ENCODE peak calls at places on chromosome 10, in seven cellular contexts. Q is fibroblast of lung, T is GM23248, J is colonic mucosa, D is astrocyte, H is H9, K is HCT116. G is an unnamed sample.

GRCh38 chr10:3047622-3047995 is 19.7 kb upstream of the PFKP start:
- DNase-seq in T (no peak), J (no peak), H (no peak), Q (no peak), D (no peak), K (no peak), G (no peak)

GRCh38 chr10:45560262-45560661 is 112.3 kb downstream of the ZFAND4 start:
- DNase-seq in Q (no peak), D (no peak), T (no peak), H (no peak), J (no peak), K (no peak), G (no peak)

GRCh38 chr10:30705086-30705624 is 75.6 kb upstream of the LYZL2 start:
- DNase-seq in H (no peak), D (no peak), T (no peak), Q (no peak), K (no peak), J (no peak), G (no peak)

GRCh38 chr10:56653289-56653688 is 292.2 kb upstream of the ZWINT start:
- DNase-seq in K (no peak), J (no peak), H (no peak), T (no peak), D (no peak), Q (no peak), G (no peak)

GRCh38 chr10:24884793-24885192 is 67.6 kb downstream of the PRTFDC1 start:
- DNase-seq in Q (no peak), D (no peak), J (no peak), T (no peak), H (peak), K (no peak), G (no peak)

GRCh38 chr10:99276848-99277486 is 41.3 kb upstream of the HPSE2 start:
- DNase-seq in K (peak), Q (peak), T (peak), J (no peak), D (no peak), H (no peak), G (peak)

GRCh38 chr10:44520651-44521050 is 135.8 kb upstream of the CXCL12 start:
- DNase-seq in D (peak), H (no peak), Q (no peak), T (peak), J (no peak), K (no peak), G (no peak)

GRCh38 chr10:25017247-25017590 is 807 bp downstream of the THNSL1 start:
- DNase-seq in J (peak), Q (no peak), T (peak), D (peak), H (no peak), K (no peak), G (peak)

GRCh38 chr10:102393411-102394078 is 2.0 kb upstream of the NFKB2 start:
- DNase-seq in D (no peak), Q (no peak), T (no peak), J (no peak), K (no peak), H (no peak), G (no peak)

GRCh38 chr10:16011548-16011947 is 151.2 kb upstream of the MINDY3 start:
- DNase-seq in T (no peak), K (no peak), H (no peak), J (no peak), D (no peak), Q (no peak), G (no peak)

GRCh38 chr10:71266147-71266917 is 52.7 kb upstream of the SLC29A3 start:
- DNase-seq in J (no peak), D (peak), Q (peak), H (no peak), T (peak), K (no peak), G (peak)

GRCh38 chr10:1559311-1559710 is 178.0 kb downstream of the ADARB2 start:
- DNase-seq in J (no peak), D (no peak), Q (no peak), T (no peak), K (no peak), H (no peak), G (no peak)

GRCh38 chr10:7788640-7789335 is 811 bp downstream of the ATP5F1C start:
- DNase-seq in Q (peak), H (no peak), D (no peak), J (peak), K (no peak), T (peak), G (peak)

GRCh38 chr10:17013131-17013530 is 116.5 kb downstream of the CUBN start:
- DNase-seq in T (no peak), K (no peak), D (no peak), Q (no peak), H (no peak), J (no peak), G (no peak)

GRCh38 chr10:4127518-4128315 is 342.7 kb upstream of the KLF6 start:
- DNase-seq in D (no peak), J (peak), H (no peak), T (no peak), K (no peak), Q (no peak), G (peak)

GRCh38 chr10:132206377-132206745 is 19.6 kb downstream of the DPYSL4 start:
- DNase-seq in K (no peak), D (no peak), J (no peak), T (no peak), H (no peak), Q (no peak), G (no peak)

GRCh38 chr10:42428534-42428933 is 209.8 kb downstream of the ZNF33B start:
- DNase-seq in T (peak), Q (peak), H (no peak), J (no peak), K (peak), D (no peak), G (peak)

GRCh38 chr10:46552526-46553237 is 3.8 kb downstream of the GPRIN2 start:
- DNase-seq in Q (no peak), D (no peak), K (no peak), T (no peak), J (peak), H (no peak), G (no peak)

GRCh38 chr10:62348029-62348428 is 26.1 kb upstream of the ZNF365 start:
- DNase-seq in Q (no peak), H (no peak), K (no peak), D (no peak), T (peak), J (no peak), G (no peak)

GRCh38 chr10:124003481-124004371 is 89.7 kb downstream of the CHST15 start:
- DNase-seq in K (no peak), Q (no peak), D (no peak), T (no peak), J (peak), H (no peak), G (no peak)

GRCh38 chr10:92690211-92691041 is 671 bp downstream of the HHEX start:
- DNase-seq in Q (peak), H (peak), D (peak), K (peak), T (peak), J (peak), G (peak)

GRCh38 chr10:22912763-22913389 is 15.0 kb upstream of the ARMC3 start:
- DNase-seq in T (no peak), J (no peak), D (no peak), K (no peak), Q (no peak), H (no peak), G (no peak)

GRCh38 chr10:129853236-129853946 is 110.7 kb downstream of the EBF3 start:
- DNase-seq in Q (peak), K (no peak), D (no peak), T (peak), J (no peak), H (no peak), G (peak)

GRCh38 chr10:21238044-21238443 is 287.4 kb downstream of the SKIDA1 start:
- DNase-seq in J (no peak), K (peak), D (no peak), T (no peak), H (no peak), Q (no peak), G (no peak)

GRCh38 chr10:968546-969199 is 19.6 kb upstream of the GTPBP4 start:
- DNase-seq in D (peak), T (no peak), J (no peak), H (no peak), Q (no peak), K (no peak), G (no peak)

GRCh38 chr10:62635127-62635526 is 169.4 kb upstream of the ADO start:
- DNase-seq in D (peak), Q (no peak), H (no peak), J (no peak), K (no peak), T (peak), G (no peak)

GRCh38 chr10:11931038-11931437 is 107.9 kb downstream of the PROSER2 start:
- DNase-seq in Q (no peak), D (no peak), K (no peak), J (no peak), T (no peak), H (no peak), G (no peak)

GRCh38 chr10:79049931-79050895 is 18.6 kb upstream of the ZMIZ1 start:
- DNase-seq in Q (no peak), J (peak), D (peak), H (no peak), T (peak), K (no peak), G (peak)

GRCh38 chr10:28906934-28907333 is 229.6 kb downstream of the BAMBI start:
- DNase-seq in Q (peak), D (peak), K (no peak), H (no peak), T (no peak), J (no peak), G (peak)

GRCh38 chr10:51683031-51683830 is 16.2 kb downstream of the CSTF2T start:
- DNase-seq in J (no peak), Q (peak), H (no peak), D (no peak), T (peak), K (no peak), G (peak)

GRCh38 chr10:21173964-21174669 is 277.0 kb upstream of the NEBL start:
- DNase-seq in H (peak), T (peak), J (peak), K (peak), Q (no peak), D (no peak), G (peak)

GRCh38 chr10:110873951-110874350 is 2.2 kb downstream of the PDCD4 start:
- DNase-seq in H (no peak), D (no peak), T (no peak), K (no peak), J (no peak), Q (no peak), G (no peak)

GRCh38 chr10:7797582-7797981 is 9.6 kb downstream of the ATP5F1C start:
- DNase-seq in K (peak), H (no peak), T (peak), Q (peak), D (peak), J (no peak), G (peak)

GRCh38 chr10:31030216-31030615 is 1.4 kb downstream of the ZNF438 start:
- DNase-seq in J (no peak), K (no peak), H (no peak), D (peak), T (peak), Q (no peak), G (no peak)

GRCh38 chr10:89346264-89346971 is 18.6 kb downstream of the IFIT3 start:
- DNase-seq in H (no peak), Q (peak), J (no peak), T (peak), D (no peak), K (no peak), G (peak)

GRCh38 chr10:117543999-117544728 is 1.6 kb downstream of the EMX2 start:
- DNase-seq in D (no peak), Q (no peak), J (no peak), H (peak), T (peak), K (no peak), G (no peak)

GRCh38 chr10:29110172-29110571 is 178.7 kb upstream of the LYZL1 start:
- DNase-seq in T (no peak), J (no peak), Q (no peak), H (no peak), D (no peak), K (no peak), G (no peak)

GRCh38 chr10:122646511-122647382 is 52.9 kb downstream of the C10orf120 start:
- DNase-seq in Q (no peak), H (no peak), T (peak), J (no peak), K (no peak), D (no peak), G (no peak)

DNA sequence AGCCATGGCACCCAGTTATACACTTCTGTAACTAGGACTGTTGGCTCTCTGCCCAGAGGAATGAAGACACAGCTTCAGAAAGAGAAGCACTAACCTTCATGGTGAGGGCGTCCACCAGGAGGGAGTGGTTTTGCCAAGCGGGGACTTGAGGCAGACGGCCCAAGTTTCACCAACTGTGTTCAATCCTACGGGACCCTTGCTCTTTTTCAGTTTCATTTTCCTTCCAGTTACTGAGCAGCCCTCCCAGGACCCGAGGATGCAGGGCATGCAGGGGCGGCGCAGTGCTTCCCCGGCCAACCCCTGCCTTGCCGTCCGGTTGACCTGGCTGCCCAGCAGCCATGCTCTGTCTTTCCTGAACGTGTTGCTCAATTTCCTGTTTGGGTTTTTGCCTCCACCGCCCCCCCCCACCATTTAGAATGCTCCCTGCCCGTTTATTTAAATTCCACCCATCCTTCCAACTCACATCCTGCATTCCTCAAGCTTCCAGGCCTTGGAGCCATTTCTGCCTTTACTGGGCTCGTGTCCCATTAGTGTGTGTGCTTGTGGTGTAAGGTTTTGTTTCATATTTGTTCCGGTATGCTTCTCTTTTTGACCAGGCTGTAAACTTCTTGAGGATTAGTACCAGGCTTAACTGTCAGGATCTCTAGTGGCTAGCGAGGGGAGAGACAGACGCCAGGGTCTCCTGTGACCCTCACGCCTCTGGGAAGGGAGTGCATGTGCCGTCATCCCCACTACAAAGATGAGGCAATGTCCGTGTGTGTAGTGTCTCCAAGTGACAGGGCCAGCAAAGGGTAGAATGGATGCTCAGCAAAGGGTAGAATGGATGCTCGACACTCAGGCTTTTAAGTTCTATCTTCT is 31.6 kb downstream of the IL15RA start:
- DNase-seq in T (peak), D (peak), H (no peak), J (peak), Q (peak), K (no peak), G (peak)
- H3K9ac ChIP-seq in T (peak), D (peak), H (no peak), J (peak), Q (peak), K (no peak), G (peak)

DNA sequence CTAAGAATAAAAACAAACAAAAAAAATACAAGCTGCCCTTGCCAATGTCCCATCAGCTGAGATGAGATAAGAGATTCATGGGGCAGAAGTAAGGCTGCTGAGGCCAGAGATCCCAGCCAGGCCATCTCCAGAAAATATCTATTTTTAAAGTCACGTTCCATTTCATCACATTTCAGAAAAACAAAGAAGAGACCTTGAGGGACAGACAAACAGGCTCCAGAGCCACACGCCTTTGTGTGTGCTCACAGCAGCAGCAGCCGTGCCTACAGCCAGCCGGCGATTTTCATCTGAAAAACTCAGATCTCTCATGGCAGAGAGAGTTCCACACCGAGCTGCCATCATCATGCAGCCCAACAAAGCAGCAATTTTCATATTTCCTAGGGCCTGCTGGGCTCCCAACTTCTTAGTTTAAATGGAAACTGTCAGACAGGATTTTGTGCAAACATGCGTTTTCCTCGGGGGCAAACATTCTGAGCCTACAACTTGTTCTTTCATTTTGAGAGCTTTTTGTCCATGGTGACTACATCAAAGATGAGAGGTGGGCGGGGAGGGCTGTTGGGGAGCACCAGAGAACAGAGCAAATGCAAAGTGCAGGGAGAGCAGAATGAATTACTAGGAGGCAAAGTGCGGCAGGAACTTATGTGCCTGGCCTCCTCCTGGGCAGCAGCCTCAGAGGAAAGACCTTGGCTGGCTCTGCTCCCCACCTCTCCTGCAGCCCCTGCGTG is 38.8 kb downstream of the DLG5 start:
- DNase-seq in T (peak), Q (peak), D (no peak), H (no peak), J (no peak), K (no peak), G (peak)
- H3K9ac ChIP-seq in T (peak), Q (peak), D (peak), H (no peak), J (peak), K (no peak), G (peak)

GRCh38 chr10:34119456-34119855 is 695.6 kb downstream of the PARD3 start:
- DNase-seq in T (no peak), K (no peak), Q (no peak), D (no peak), J (no peak), H (no peak), G (no peak)

GRCh38 chr10:34125702-34126101 is 689.4 kb downstream of the PARD3 start:
- DNase-seq in Q (no peak), J (no peak), T (no peak), H (no peak), K (no peak), D (no peak), G (no peak)

GRCh38 chr10:34124522-34125035 is 690.5 kb downstream of the PARD3 start:
- DNase-seq in T (peak), J (no peak), K (peak), Q (no peak), H (no peak), D (peak), G (no peak)

GRCh38 chr10:34121974-34122282 is 693.2 kb downstream of the PARD3 start:
- DNase-seq in H (no peak), J (no peak), T (peak), Q (peak), K (no peak), D (peak), G (peak)

GRCh38 chr10:34121125-34121973 is 693.7 kb downstream of the PARD3 start:
- DNase-seq in H (no peak), K (no peak), J (no peak), D (no peak), T (no peak), Q (no peak), G (peak)
- H3K9ac ChIP-seq in H (no peak), K (no peak), J (no peak), D (peak), T (no peak), Q (no peak), G (no peak)

GRCh38 chr10:95711492-95711891 is 17.8 kb upstream of the TCTN3 start:
- DNase-seq in D (no peak), H (no peak), Q (no peak), K (no peak), T (no peak), J (no peak), G (no peak)

GRCh38 chr10:95706573-95706972 is 12.8 kb upstream of the TCTN3 start:
- DNase-seq in D (no peak), Q (no peak), J (no peak), H (no peak), T (no peak), K (no peak), G (no peak)

GRCh38 chr10:95706990-95707389 is 13.3 kb upstream of the TCTN3 start:
- DNase-seq in T (no peak), J (no peak), Q (no peak), K (no peak), D (no peak), H (no peak), G (no peak)
- H3K9ac ChIP-seq in T (no peak), J (no peak), Q (no peak), K (no peak), D (no peak), H (no peak), G (no peak)

GRCh38 chr10:73494213-73494612 is 1.6 kb downstream of the PPP3CB start:
- DNase-seq in K (no peak), D (no peak), H (no peak), J (no peak), T (no peak), Q (no peak), G (no peak)
- H3K9ac ChIP-seq in K (no peak), D (peak), H (no peak), J (no peak), T (peak), Q (no peak), G (peak)

GRCh38 chr10:90856964-90857634 is 740 bp downstream of the HTR7 start:
- DNase-seq in D (no peak), K (no peak), H (peak), T (peak), J (no peak), Q (no peak), G (no peak)

GRCh38 chr10:90858489-90858968 is 690 bp upstream of the HTR7 start:
- DNase-seq in J (no peak), H (no peak), Q (no peak), D (no peak), K (no peak), T (peak), G (no peak)

GRCh38 chr10:90857635-90858488 is at the start of gene HTR7:
- DNase-seq in K (no peak), T (peak), Q (peak), D (no peak), H (peak), J (peak), G (peak)

GRCh38 chr10:90855126-90855525 is 2.7 kb downstream of the HTR7 start:
- DNase-seq in D (no peak), Q (no peak), H (no peak), J (no peak), T (no peak), K (no peak), G (no peak)

GRCh38 chr10:90856261-90856660 is 1.6 kb downstream of the HTR7 start:
- DNase-seq in K (no peak), D (no peak), J (no peak), H (no peak), Q (no peak), T (no peak), G (no peak)
- H3K9ac ChIP-seq in K (peak), D (no peak), J (no peak), H (no peak), Q (no peak), T (no peak), G (no peak)

GRCh38 chr10:104232613-104233102 is 494 bp upstream of the CFAP43 start:
- DNase-seq in J (no peak), D (no peak), T (no peak), K (no peak), H (no peak), Q (no peak), G (no peak)
- H3K9ac ChIP-seq in J (peak), D (peak), T (peak), K (peak), H (peak), Q (peak), G (peak)